ENCODE peak calls at places on chromosomes 12 and 14, in nine cellular contexts. T is heart left ventricle; I is thyroid gland; E is CD8-positive, alpha-beta T cell; F is testis; H is heart right ventricle; L is breast epithelium; X is AG04450; S is IMR-90. M is an unnamed sample.

GRCh38 chr12:108884116-108885012 is 4.5 kb downstream of the DAO start:
- DNase-seq in T (peak; percentile 58), I (peak; percentile 20), E (peak; percentile 39), F (peak; percentile 63), H (peak; percentile 38), L (no peak), X (no peak), S (no peak), M (peak; percentile 83)

GRCh38 chr12:102957339-102958050 is at the start of gene ASCL1:
- DNase-seq in T (no peak), I (no peak), E (no peak), F (peak; percentile 32), H (no peak), L (no peak), X (no peak), S (peak; percentile 10), M (no peak)

GRCh38 chr14:99756796-99757195 is 36.4 kb upstream of the EML1 start:
- DNase-seq in T (no peak), I (no peak), E (no peak), F (no peak), H (no peak), L (no peak), X (no peak), S (no peak), M (peak; percentile 33)

GRCh38 chr12:33476058-33476457 is 36.4 kb upstream of the SYT10 start:
- DNase-seq in T (no peak), I (no peak), E (no peak), F (no peak), H (no peak), L (no peak), X (no peak), S (no peak), M (no peak)

GRCh38 chr14:88856786-88857366 is 32.4 kb downstream of the TTC8 start:
- DNase-seq in T (no peak), I (no peak), E (no peak), F (no peak), H (no peak), L (no peak), X (no peak), S (peak; percentile 72), M (no peak)

GRCh38 chr12:21725731-21726130 is 48.8 kb downstream of the KCNJ8 start:
- DNase-seq in T (no peak), I (no peak), E (no peak), F (no peak), H (no peak), L (no peak), X (no peak), S (no peak), M (no peak)

GRCh38 chr14:88212691-88213090 is 110.4 kb downstream of the KCNK10 start:
- DNase-seq in T (no peak), I (no peak), E (no peak), F (no peak), H (no peak), L (no peak), X (no peak), S (no peak), M (no peak)

GRCh38 chr12:32163596-32163995 is 56.9 kb downstream of the BICD1 start:
- DNase-seq in T (no peak), I (no peak), E (no peak), F (no peak), H (no peak), L (no peak), X (no peak), S (peak; percentile 50), M (no peak)

GRCh38 chr12:124368421-124369032 is 73.6 kb downstream of the RFLNA start:
- DNase-seq in T (no peak), I (no peak), E (no peak), F (no peak), H (no peak), L (no peak), X (no peak), S (no peak), M (no peak)

GRCh38 chr14:32939254-32940065 is 781 bp downstream of the NPAS3 start:
- DNase-seq in T (peak; percentile 83), I (peak; percentile 90), E (no peak), F (peak; percentile 87), H (peak; percentile 82), L (peak; percentile 79), X (no peak), S (peak; percentile 16), M (peak; percentile 58)

GRCh38 chr14:62117010-62117717 is 354.9 kb downstream of the SNAPC1 start:
- DNase-seq in T (peak; percentile 29), I (peak; percentile 54), E (peak; percentile 25), F (peak; percentile 85), H (peak; percentile 51), L (no peak), X (peak; percentile 58), S (peak; percentile 83), M (peak; percentile 66)

DNA sequence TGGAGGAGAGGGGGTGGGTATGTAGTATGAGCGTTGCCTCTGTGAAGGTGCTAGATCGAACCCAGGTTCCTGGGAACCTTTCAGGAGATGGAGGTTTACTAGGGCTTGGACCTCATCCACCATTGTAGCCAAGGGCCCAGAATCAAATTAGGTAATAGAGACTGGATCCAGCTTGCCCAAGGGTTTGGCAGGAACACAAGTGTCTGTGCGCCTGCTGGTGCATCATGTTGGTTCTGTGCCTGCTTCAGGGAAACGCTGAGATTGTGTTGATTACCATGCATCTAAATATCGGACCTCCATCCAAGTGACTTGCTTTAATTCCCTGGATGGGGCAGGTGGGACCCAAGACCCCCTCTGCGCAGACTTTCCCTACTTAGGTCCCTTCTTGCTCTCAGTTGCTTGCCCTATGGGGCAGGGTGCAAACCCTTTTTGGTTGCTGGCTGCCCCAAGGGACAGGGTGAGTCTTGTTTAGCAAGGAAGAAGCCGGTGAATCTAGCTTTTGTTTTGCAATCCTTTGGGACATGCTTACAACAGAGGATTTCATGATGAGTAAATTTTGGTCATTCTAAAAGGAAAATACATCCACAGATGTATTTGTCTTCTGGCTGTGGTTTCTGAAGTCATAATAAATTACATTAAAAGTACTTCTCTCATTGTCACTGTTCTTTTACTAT is 189.8 kb upstream of the PRICKLE1 start:
- DNase-seq in T (no peak), I (no peak), E (no peak), F (no peak), H (no peak), L (peak; percentile 30), X (no peak), S (peak; percentile 63), M (no peak)
- H3K9me3 ChIP-seq in T (no peaks in the 10 kb centered on the region), I (no peaks in the 10 kb centered on the region), E (no peaks in the 10 kb centered on the region), F (no peaks in the 10 kb centered on the region), H (no peaks in the 10 kb centered on the region), L (no peaks in the 10 kb centered on the region), X (no peaks in the 10 kb centered on the region), S (no peaks in the 10 kb centered on the region), M (no peaks in the 10 kb centered on the region)

GRCh38 chr12:122349078-122349477 is 73.4 kb downstream of the CLIP1 start:
- DNase-seq in T (no peak), I (no peak), E (no peak), F (no peak), H (no peak), L (no peak), X (no peak), S (no peak), M (no peak)

GRCh38 chr12:122352394-122352793 is 70.1 kb downstream of the CLIP1 start:
- DNase-seq in T (no peak), I (peak; percentile 91), E (no peak), F (no peak), H (no peak), L (no peak), X (no peak), S (no peak), M (no peak)

GRCh38 chr12:122348505-122348904 is 74.0 kb downstream of the CLIP1 start:
- DNase-seq in T (no peak), I (no peak), E (no peak), F (no peak), H (no peak), L (no peak), X (no peak), S (no peak), M (no peak)

GRCh38 chr12:122346054-122346453 is 76.4 kb downstream of the CLIP1 start:
- DNase-seq in T (no peak), I (no peak), E (no peak), F (no peak), H (no peak), L (no peak), X (no peak), S (no peak), M (no peak)

DNA sequence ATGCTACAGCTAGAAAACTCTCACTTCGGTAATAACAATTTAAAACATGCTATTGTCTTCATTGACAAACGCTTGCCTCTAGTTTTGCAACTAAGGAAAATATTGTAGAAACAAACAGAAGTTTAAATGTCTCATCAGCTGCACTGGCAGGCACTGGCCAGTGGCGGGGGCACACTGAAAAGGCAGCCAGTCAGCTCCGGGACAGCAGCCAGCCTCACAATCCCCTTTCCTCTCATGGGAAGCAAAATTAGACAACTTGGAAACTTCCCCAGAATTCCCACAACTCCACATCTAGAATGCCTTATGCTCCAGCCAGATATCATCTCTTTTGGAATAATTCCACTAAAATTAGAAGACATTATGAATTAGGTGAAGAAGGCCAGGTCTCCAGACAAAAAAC is 72.0 kb downstream of the CLIP1 start:
- DNase-seq in T (peak; percentile 65), I (peak; percentile 66), E (no peak), F (no peak), H (peak; percentile 68), L (no peak), X (peak; percentile 18), S (peak; percentile 75), M (no peak)
- TF ChIP-seq CTCF in T (peak; percentile 45), I (peak; percentile 46), E (no peak), F (no peak), H (peak; percentile 49), L (no peak), X (peak; percentile 39), S (peak; percentile 41), M (no peak)

DNA sequence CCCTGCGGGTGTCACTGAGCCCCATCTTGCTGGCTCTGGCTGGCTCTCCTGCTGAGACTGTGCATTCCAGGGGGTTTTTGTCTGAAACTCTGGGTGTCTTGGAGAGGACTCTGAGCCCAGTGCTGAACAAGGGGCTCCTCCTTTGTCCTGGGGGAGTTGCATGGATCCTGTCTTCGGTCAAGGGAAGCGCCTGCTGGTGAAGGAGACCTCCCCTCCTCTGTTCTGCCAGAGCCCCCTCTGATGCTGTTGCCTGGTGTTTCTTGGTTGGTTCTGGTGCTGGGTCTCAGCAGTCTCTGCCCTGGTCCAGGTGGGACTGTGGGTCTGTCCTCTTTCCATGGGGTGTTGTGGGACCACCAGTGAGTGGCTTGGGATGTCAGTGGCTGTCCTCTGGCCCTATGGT is 380.9 kb downstream of the TMEM121 start:
- DNase-seq in T (no peak), I (no peak), E (no peak), F (no peak), H (no peak), L (no peak), X (no peak), S (no peak), M (no peak)
- H3K9me3 ChIP-seq in T (no peaks in the 10 kb centered on the region), I (no peaks in the 10 kb centered on the region), E (no peaks in the 10 kb centered on the region), F (no peaks in the 10 kb centered on the region), H (no peaks in the 10 kb centered on the region), L (peaks cover 12% of the 10 kb centered on the region), X (peaks cover 89% of the 10 kb centered on the region), S (peaks cover 35% of the 10 kb centered on the region), M (no peaks in the 10 kb centered on the region)

DNA sequence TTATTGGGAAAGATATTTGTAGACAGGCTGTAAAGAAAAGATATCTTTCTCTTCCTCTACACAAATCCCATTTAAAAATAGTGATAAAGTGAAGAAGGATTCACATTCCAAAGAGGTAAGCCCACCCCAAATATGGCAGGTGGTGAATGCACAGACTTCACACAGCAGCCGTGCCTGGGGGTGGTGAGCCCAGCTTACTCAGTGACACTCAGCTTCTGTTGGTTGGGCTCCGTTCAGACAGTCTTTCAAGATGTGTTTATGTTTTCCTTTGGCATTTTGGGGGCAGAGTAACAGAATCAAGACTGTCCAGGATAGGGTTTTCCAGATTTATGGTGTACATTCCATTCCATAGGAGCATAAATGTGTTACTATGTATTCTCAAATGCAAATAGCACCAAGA is 4.1 kb upstream of the COL2A1 start:
- DNase-seq in T (no peak), I (no peak), E (no peak), F (no peak), H (no peak), L (no peak), X (no peak), S (no peak), M (no peak)
- TF ChIP-seq CTCF in T (no peak), I (no peak), E (no peak), F (no peak), H (no peak), L (no peak), X (no peak), S (no peak), M (no peak)

M was measured in lower lobe of right lung.